ENCODE peak calls at places on chromosomes 2 and 18, in four cellular contexts. S, M, Z and Y are unnamed samples.

GRCh38 chr2:136381722-136382633 is 264.0 kb upstream of the CXCR4 start:
- DNase-seq in S (no peak), M (no peak), Z (no peak), Y (peak)

GRCh38 chr2:12719400-12720104 is 2.8 kb downstream of the TRIB2 start:
- DNase-seq in S (no peak), M (no peak), Z (no peak), Y (no peak)

GRCh38 chr2:7458066-7458465 is 540.9 kb downstream of the RNF144A start:
- DNase-seq in S (no peak), M (no peak), Z (no peak), Y (no peak)

GRCh38 chr2:105885456-105885855 is 140.7 kb downstream of the NCK2 start:
- DNase-seq in S (no peak), M (no peak), Z (no peak), Y (no peak)

GRCh38 chr18:53944721-53945120 is 279.7 kb downstream of the MBD2 start:
- DNase-seq in S (peak), M (no peak), Z (no peak), Y (no peak)

GRCh38 chr18:79515331-79515730 is 119.6 kb downstream of the NFATC1 start:
- DNase-seq in S (no peak), M (no peak), Z (no peak), Y (no peak)

GRCh38 chr2:107160831-107161230 is 274.9 kb upstream of the ST6GAL2 start:
- DNase-seq in S (no peak), M (no peak), Z (no peak), Y (no peak)

GRCh38 chr18:70376914-70377258 is 88.0 kb downstream of the SOCS6 start:
- DNase-seq in S (peak), M (no peak), Z (peak), Y (no peak)

GRCh38 chr2:239343946-239344856 is 56.6 kb downstream of the HDAC4 start:
- DNase-seq in S (no peak), M (no peak), Z (no peak), Y (no peak)

GRCh38 chr18:35695803-35696202 is 114.3 kb downstream of the GALNT1 start:
- DNase-seq in S (no peak), M (no peak), Z (no peak), Y (no peak)

GRCh38 chr18:34659579-34660517 is 50.2 kb upstream of the DTNA start:
- DNase-seq in S (peak), M (peak), Z (peak), Y (no peak)

GRCh38 chr2:217751952-217752351 is 250.8 kb downstream of the TNS1 start:
- DNase-seq in S (no peak), M (no peak), Z (no peak), Y (no peak)

GRCh38 chr2:113085542-113085941 is 17.8 kb downstream of the IL1F10 start:
- DNase-seq in S (no peak), M (no peak), Z (no peak), Y (no peak)

GRCh38 chr2:10906926-10907479 is 4.7 kb upstream of the KCNF1 start:
- DNase-seq in S (no peak), M (no peak), Z (no peak), Y (no peak)

GRCh38 chr18:13680612-13681011 is 45.7 kb downstream of the FAM210A start:
- DNase-seq in S (peak), M (peak), Z (peak), Y (no peak)

GRCh38 chr2:130963849-130964793 is 127.4 kb downstream of the ARHGEF4 start:
- DNase-seq in S (peak), M (peak), Z (no peak), Y (no peak)

GRCh38 chr2:150994041-150994440 is 267.6 kb downstream of the RBM43 start:
- DNase-seq in S (no peak), M (no peak), Z (no peak), Y (no peak)

GRCh38 chr2:158413581-158413980 is 43.0 kb downstream of the CCDC148 start:
- DNase-seq in S (no peak), M (peak), Z (no peak), Y (no peak)

GRCh38 chr2:23850564-23851256 is 76.2 kb downstream of the ATAD2B start:
- DNase-seq in S (no peak), M (no peak), Z (no peak), Y (peak)

GRCh38 chr2:134372141-134372540 is 118.3 kb downstream of the MGAT5 start:
- DNase-seq in S (no peak), M (no peak), Z (no peak), Y (no peak)

GRCh38 chr2:73112913-73113633 is at the start of gene RAB11FIP5:
- DNase-seq in S (peak), M (peak), Z (peak), Y (no peak)

GRCh38 chr18:36298113-36298701 is 694 bp downstream of the FHOD3 start:
- DNase-seq in S (no peak), M (peak), Z (no peak), Y (no peak)

GRCh38 chr2:9325428-9325827 is 97.9 kb downstream of the ITGB1BP1 start:
- DNase-seq in S (no peak), M (no peak), Z (no peak), Y (no peak)

GRCh38 chr18:44098551-44099098 is 582.1 kb upstream of the SETBP1 start:
- DNase-seq in S (peak), M (no peak), Z (no peak), Y (no peak)

GRCh38 chr18:10072659-10073309 is 159.0 kb downstream of the VAPA start:
- DNase-seq in S (no peak), M (no peak), Z (no peak), Y (no peak)

GRCh38 chr2:98833172-98833916 is 102.4 kb upstream of the MGAT4A start:
- DNase-seq in S (no peak), M (no peak), Z (no peak), Y (no peak)

GRCh38 chr2:98348066-98348561 is 1.9 kb downstream of the CNGA3 start:
- DNase-seq in S (peak), M (peak), Z (no peak), Y (no peak)

GRCh38 chr18:77343846-77344527 is 94.3 kb downstream of the GALR1 start:
- DNase-seq in S (no peak), M (no peak), Z (no peak), Y (no peak)

GRCh38 chr2:216370961-216371633 is 1.2 kb downstream of the MARCHF4 start:
- DNase-seq in S (no peak), M (peak), Z (no peak), Y (no peak)
- TF ChIP-seq PBX3 in S (no peak), M (no peak), Z (no peak), Y (no peak)

GRCh38 chr2:33859191-33859590 is 260.1 kb upstream of the FAM98A start:
- DNase-seq in S (no peak), M (no peak), Z (no peak), Y (no peak)

GRCh38 chr2:33859791-33860461 is 260.8 kb upstream of the FAM98A start:
- DNase-seq in S (no peak), M (no peak), Z (no peak), Y (no peak)
- TF ChIP-seq PBX3 in S (no peak), M (no peak), Z (no peak), Y (no peak)

GRCh38 chr2:122423934-122424333 is 668.5 kb downstream of the TSN start:
- DNase-seq in S (no peak), M (no peak), Z (peak), Y (no peak)

GRCh38 chr2:122422384-122422991 is 667.0 kb downstream of the TSN start:
- DNase-seq in S (no peak), M (no peak), Z (no peak), Y (no peak)

GRCh38 chr2:122417114-122417513 is 661.7 kb downstream of the TSN start:
- DNase-seq in S (no peak), M (no peak), Z (no peak), Y (no peak)

GRCh38 chr2:122421777-122422176 is 666.3 kb downstream of the TSN start:
- DNase-seq in S (no peak), M (no peak), Z (no peak), Y (no peak)
- TF ChIP-seq PBX3 in S (no peak), M (no peak), Z (no peak), Y (no peak)

GRCh38 chr2:887639-888038 is 63.0 kb upstream of the SNTG2 start:
- DNase-seq in S (no peak), M (no peak), Z (no peak), Y (no peak)

GRCh38 chr2:888211-888801 is 62.3 kb upstream of the SNTG2 start:
- DNase-seq in S (no peak), M (no peak), Z (no peak), Y (no peak)

GRCh38 chr2:885230-886071 is 65.2 kb upstream of the SNTG2 start:
- DNase-seq in S (no peak), M (no peak), Z (no peak), Y (no peak)

GRCh38 chr2:884027-884748 is 66.5 kb upstream of the SNTG2 start:
- DNase-seq in S (no peak), M (no peak), Z (no peak), Y (no peak)

DNA sequence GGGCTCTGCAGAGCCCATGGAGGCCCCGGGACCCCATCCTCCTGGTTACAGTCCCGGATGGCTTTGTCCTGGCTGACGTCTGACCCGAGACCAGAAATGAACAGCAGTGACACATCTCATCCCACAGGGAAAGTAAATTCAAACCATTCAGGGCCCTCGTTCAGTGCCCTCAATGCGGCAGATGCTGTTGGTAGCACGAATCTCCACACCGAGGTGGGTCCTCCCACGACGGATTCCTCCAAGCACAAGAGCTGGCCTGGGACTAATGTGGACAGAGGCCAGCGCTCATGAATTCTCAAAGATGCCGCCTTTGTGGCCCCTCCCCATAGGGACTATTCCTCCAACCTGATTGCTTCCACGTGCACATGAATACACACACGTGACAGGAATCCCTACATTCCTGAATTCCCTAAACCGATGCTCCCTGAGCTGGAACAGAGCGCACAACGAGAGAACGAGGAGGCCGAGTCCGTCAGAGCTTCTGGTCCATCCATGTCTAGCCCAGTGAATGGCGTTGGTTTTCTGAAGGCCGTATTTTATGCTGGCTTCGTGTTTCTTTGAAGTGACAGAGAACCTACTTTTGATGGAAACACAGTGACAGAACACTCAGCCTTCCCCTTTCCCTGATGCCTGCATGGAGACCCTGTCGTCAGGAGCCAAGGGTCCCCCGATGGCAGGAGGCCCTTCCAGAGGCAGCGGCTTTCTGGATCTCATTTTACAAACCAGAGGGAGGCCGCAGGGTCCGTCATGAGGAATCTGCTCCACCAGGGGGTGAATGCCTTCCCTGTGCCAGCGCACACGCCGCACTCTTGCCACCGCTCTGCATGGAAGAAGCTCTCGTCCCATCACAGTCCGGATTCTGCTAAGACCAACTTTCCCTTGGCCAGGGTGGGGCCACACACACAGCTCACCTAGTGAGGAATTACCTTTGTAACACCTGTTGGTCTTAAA is 64.3 kb upstream of the SNTG2 start:
- DNase-seq in S (no peak), M (no peak), Z (no peak), Y (no peak)
- TF ChIP-seq PBX3 in S (no peak), M (no peak), Z (no peak), Y (no peak)

GRCh38 chr2:234995332-234996007 is 43.7 kb downstream of the SH3BP4 start:
- DNase-seq in S (no peak), M (no peak), Z (peak), Y (no peak)

GRCh38 chr2:234993547-234993981 is 41.7 kb downstream of the SH3BP4 start:
- DNase-seq in S (no peak), M (no peak), Z (no peak), Y (no peak)

GRCh38 chr2:234992624-234993349 is 41.0 kb downstream of the SH3BP4 start:
- DNase-seq in S (no peak), M (no peak), Z (no peak), Y (no peak)

GRCh38 chr2:234996041-234996440 is 44.2 kb downstream of the SH3BP4 start:
- DNase-seq in S (no peak), M (no peak), Z (peak), Y (no peak)

DNA sequence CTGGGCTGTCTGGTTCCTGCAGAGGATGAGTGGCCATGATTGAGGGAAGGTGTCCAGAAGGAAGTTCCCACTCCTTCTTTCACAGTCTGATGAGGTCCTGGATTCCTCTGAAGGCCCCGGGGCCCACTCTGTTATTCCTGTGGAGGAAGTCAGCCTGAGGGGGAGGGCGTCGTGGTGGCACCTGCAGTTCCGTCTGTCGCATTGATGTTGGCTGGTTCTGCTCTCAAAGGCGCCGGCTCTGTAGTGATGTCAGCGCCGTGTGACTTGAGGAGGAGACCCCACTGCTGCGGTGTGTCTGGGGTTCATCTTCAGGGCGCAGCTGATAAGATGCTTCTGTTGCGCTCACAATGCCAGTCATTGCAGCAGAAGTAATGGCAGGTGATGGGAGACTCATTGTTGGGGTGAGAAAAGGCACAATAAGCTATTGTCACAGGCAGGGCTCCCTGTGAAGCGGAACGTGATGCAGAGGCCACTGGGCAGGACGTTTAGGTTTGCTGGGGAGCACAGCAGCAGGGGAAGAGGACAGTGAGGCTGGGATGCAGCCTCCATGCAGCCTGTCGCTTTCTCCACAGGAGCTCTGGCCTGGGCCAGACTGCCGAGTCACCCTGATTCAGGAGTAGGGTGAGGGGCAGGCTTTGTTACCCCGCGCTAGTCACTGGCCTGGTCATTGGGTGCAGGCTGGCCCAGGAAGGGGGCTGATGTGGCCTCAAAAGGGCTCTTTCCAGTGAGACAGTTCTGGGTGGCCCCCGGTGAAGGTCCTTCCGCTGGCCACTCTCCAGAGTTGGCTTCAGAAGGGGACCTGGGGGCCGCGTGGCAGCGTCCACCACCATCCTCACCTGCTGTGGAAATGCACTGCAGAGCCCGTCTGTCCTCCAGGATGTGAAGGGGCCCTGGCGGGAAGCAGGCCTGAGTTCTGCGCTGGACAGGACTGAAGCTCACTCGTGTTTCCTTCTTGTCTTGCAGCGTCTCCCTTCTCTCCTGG is 42.8 kb downstream of the SH3BP4 start:
- DNase-seq in S (peak), M (no peak), Z (peak), Y (no peak)
- TF ChIP-seq PBX3 in S (no peak), M (no peak), Z (no peak), Y (no peak)

GRCh38 chr18:8706981-8707940 is 1.9 kb downstream of the MTCL1 start:
- DNase-seq in S (peak), M (peak), Z (no peak), Y (no peak)

GRCh38 chr18:8707946-8708345 is 2.6 kb downstream of the MTCL1 start:
- DNase-seq in S (peak), M (no peak), Z (peak), Y (no peak)

GRCh38 chr18:8705941-8706544 is 687 bp downstream of the MTCL1 start:
- DNase-seq in S (no peak), M (peak), Z (no peak), Y (no peak)

GRCh38 chr18:8705280-8705940 is at the start of gene MTCL1:
- DNase-seq in S (peak), M (peak), Z (no peak), Y (no peak)

GRCh38 chr18:8706545-8706980 is 1.2 kb downstream of the MTCL1 start:
- DNase-seq in S (no peak), M (no peak), Z (no peak), Y (no peak)
- TF ChIP-seq PBX3 in S (peak), M (no peak), Z (no peak), Y (no peak)